ENCODE peak calls at places on chromosomes 11 and 22, in nine cellular contexts. One of them, this sample, is unnamed.

GRCh38 chr22:34490911-34491310 is 570.6 kb upstream of the LARGE1 start:
- DNase-seq in A549: no peak
- DNase-seq in AG08396: no peak
- DNase-seq in activated CD4-positive, alpha-beta T cell treated with anti-CD3 and anti-CD28 coated beads, Interleukin-2, amount 50 U/mL, for 1 hour: no peak
- DNase-seq in lower leg skin: no peak
- DNase-seq in heart left ventricle: no peak
- DNase-seq in fibroblast of the aortic adventitia: no peak
- DNase-seq in astrocyte of the spinal cord: no peak
- DNase-seq in colonic mucosa: no peak
- DNase-seq in this sample: no peak

GRCh38 chr11:122807731-122808485 is 30.4 kb upstream of the CRTAM start:
- DNase-seq in A549: no peak
- DNase-seq in AG08396: no peak
- DNase-seq in activated CD4-positive, alpha-beta T cell treated with anti-CD3 and anti-CD28 coated beads, Interleukin-2, amount 50 U/mL, for 1 hour: no peak
- DNase-seq in lower leg skin: no peak
- DNase-seq in heart left ventricle: no peak
- DNase-seq in fibroblast of the aortic adventitia: no peak
- DNase-seq in astrocyte of the spinal cord: no peak
- DNase-seq in colonic mucosa: no peak
- DNase-seq in this sample: no peak

GRCh38 chr22:40400173-40400572 is 29.8 kb downstream of the SGSM3 start:
- DNase-seq in A549: no peak
- DNase-seq in AG08396: no peak
- DNase-seq in activated CD4-positive, alpha-beta T cell treated with anti-CD3 and anti-CD28 coated beads, Interleukin-2, amount 50 U/mL, for 1 hour: peak
- DNase-seq in lower leg skin: peak
- DNase-seq in heart left ventricle: no peak
- DNase-seq in fibroblast of the aortic adventitia: no peak
- DNase-seq in astrocyte of the spinal cord: no peak
- DNase-seq in colonic mucosa: no peak
- DNase-seq in this sample: no peak

GRCh38 chr22:35227248-35227647 is 30.0 kb upstream of the HMGXB4 start:
- DNase-seq in A549: no peak
- DNase-seq in AG08396: no peak
- DNase-seq in activated CD4-positive, alpha-beta T cell treated with anti-CD3 and anti-CD28 coated beads, Interleukin-2, amount 50 U/mL, for 1 hour: no peak
- DNase-seq in lower leg skin: peak
- DNase-seq in heart left ventricle: no peak
- DNase-seq in fibroblast of the aortic adventitia: no peak
- DNase-seq in astrocyte of the spinal cord: no peak
- DNase-seq in colonic mucosa: no peak
- DNase-seq in this sample: no peak

GRCh38 chr11:8839957-8840945 is 70.7 kb upstream of the AKIP1 start:
- DNase-seq in A549: no peak
- DNase-seq in AG08396: no peak
- DNase-seq in activated CD4-positive, alpha-beta T cell treated with anti-CD3 and anti-CD28 coated beads, Interleukin-2, amount 50 U/mL, for 1 hour: no peak
- DNase-seq in lower leg skin: no peak
- DNase-seq in heart left ventricle: peak
- DNase-seq in fibroblast of the aortic adventitia: no peak
- DNase-seq in astrocyte of the spinal cord: peak
- DNase-seq in colonic mucosa: peak
- DNase-seq in this sample: no peak

GRCh38 chr11:32643526-32643925 is 59.9 kb downstream of the EIF3M start:
- DNase-seq in A549: peak
- DNase-seq in AG08396: no peak
- DNase-seq in activated CD4-positive, alpha-beta T cell treated with anti-CD3 and anti-CD28 coated beads, Interleukin-2, amount 50 U/mL, for 1 hour: no peak
- DNase-seq in lower leg skin: no peak
- DNase-seq in heart left ventricle: no peak
- DNase-seq in fibroblast of the aortic adventitia: peak
- DNase-seq in astrocyte of the spinal cord: peak
- DNase-seq in colonic mucosa: no peak
- DNase-seq in this sample: no peak

GRCh38 chr11:70402685-70403084 is 4.4 kb downstream of the CTTN start:
- DNase-seq in A549: no peak
- DNase-seq in AG08396: no peak
- DNase-seq in activated CD4-positive, alpha-beta T cell treated with anti-CD3 and anti-CD28 coated beads, Interleukin-2, amount 50 U/mL, for 1 hour: no peak
- DNase-seq in lower leg skin: no peak
- DNase-seq in heart left ventricle: no peak
- DNase-seq in fibroblast of the aortic adventitia: no peak
- DNase-seq in astrocyte of the spinal cord: no peak
- DNase-seq in colonic mucosa: no peak
- DNase-seq in this sample: no peak

GRCh38 chr11:123302751-123303195 is 107.7 kb upstream of the CLMP start:
- DNase-seq in A549: peak
- DNase-seq in AG08396: peak
- DNase-seq in activated CD4-positive, alpha-beta T cell treated with anti-CD3 and anti-CD28 coated beads, Interleukin-2, amount 50 U/mL, for 1 hour: peak
- DNase-seq in lower leg skin: no peak
- DNase-seq in heart left ventricle: no peak
- DNase-seq in fibroblast of the aortic adventitia: peak
- DNase-seq in astrocyte of the spinal cord: peak
- DNase-seq in colonic mucosa: no peak
- DNase-seq in this sample: peak

GRCh38 chr11:65421204-65422103 is 1.1 kb upstream of the NEAT1 start:
- DNase-seq in A549: peak
- DNase-seq in AG08396: peak
- DNase-seq in activated CD4-positive, alpha-beta T cell treated with anti-CD3 and anti-CD28 coated beads, Interleukin-2, amount 50 U/mL, for 1 hour: peak
- DNase-seq in lower leg skin: peak
- DNase-seq in heart left ventricle: peak
- DNase-seq in fibroblast of the aortic adventitia: peak
- DNase-seq in astrocyte of the spinal cord: peak
- DNase-seq in colonic mucosa: peak
- DNase-seq in this sample: peak

GRCh38 chr11:69468911-69469885 is 12.3 kb upstream of the LINC01488 start:
- DNase-seq in A549: no peak
- DNase-seq in AG08396: no peak
- DNase-seq in activated CD4-positive, alpha-beta T cell treated with anti-CD3 and anti-CD28 coated beads, Interleukin-2, amount 50 U/mL, for 1 hour: no peak
- DNase-seq in lower leg skin: no peak
- DNase-seq in heart left ventricle: peak
- DNase-seq in fibroblast of the aortic adventitia: no peak
- DNase-seq in astrocyte of the spinal cord: no peak
- DNase-seq in colonic mucosa: no peak
- DNase-seq in this sample: no peak

GRCh38 chr11:3666023-3666530 is 5.1 kb downstream of the CHRNA10 start:
- DNase-seq in A549: no peak
- DNase-seq in AG08396: no peak
- DNase-seq in activated CD4-positive, alpha-beta T cell treated with anti-CD3 and anti-CD28 coated beads, Interleukin-2, amount 50 U/mL, for 1 hour: no peak
- DNase-seq in lower leg skin: peak
- DNase-seq in heart left ventricle: no peak
- DNase-seq in fibroblast of the aortic adventitia: no peak
- DNase-seq in astrocyte of the spinal cord: no peak
- DNase-seq in colonic mucosa: no peak
- DNase-seq in this sample: no peak

GRCh38 chr11:122204206-122204605 is 88.2 kb upstream of the BLID start:
- DNase-seq in A549: no peak
- DNase-seq in AG08396: no peak
- DNase-seq in activated CD4-positive, alpha-beta T cell treated with anti-CD3 and anti-CD28 coated beads, Interleukin-2, amount 50 U/mL, for 1 hour: no peak
- DNase-seq in lower leg skin: no peak
- DNase-seq in heart left ventricle: no peak
- DNase-seq in fibroblast of the aortic adventitia: no peak
- DNase-seq in astrocyte of the spinal cord: peak
- DNase-seq in colonic mucosa: no peak
- DNase-seq in this sample: no peak

GRCh38 chr11:24645563-24645962 is 148.7 kb downstream of the LUZP2 start:
- DNase-seq in A549: no peak
- DNase-seq in AG08396: no peak
- DNase-seq in activated CD4-positive, alpha-beta T cell treated with anti-CD3 and anti-CD28 coated beads, Interleukin-2, amount 50 U/mL, for 1 hour: no peak
- DNase-seq in lower leg skin: no peak
- DNase-seq in heart left ventricle: no peak
- DNase-seq in fibroblast of the aortic adventitia: no peak
- DNase-seq in astrocyte of the spinal cord: no peak
- DNase-seq in colonic mucosa: no peak
- DNase-seq in this sample: no peak

GRCh38 chr22:20528405-20528978 is 21.1 kb downstream of the MED15 start:
- DNase-seq in A549: no peak
- DNase-seq in AG08396: no peak
- DNase-seq in activated CD4-positive, alpha-beta T cell treated with anti-CD3 and anti-CD28 coated beads, Interleukin-2, amount 50 U/mL, for 1 hour: no peak
- DNase-seq in lower leg skin: no peak
- DNase-seq in heart left ventricle: no peak
- DNase-seq in fibroblast of the aortic adventitia: no peak
- DNase-seq in astrocyte of the spinal cord: no peak
- DNase-seq in colonic mucosa: no peak
- DNase-seq in this sample: no peak

GRCh38 chr11:121113611-121114010 is 12.6 kb downstream of the TECTA start:
- DNase-seq in A549: no peak
- DNase-seq in AG08396: no peak
- DNase-seq in activated CD4-positive, alpha-beta T cell treated with anti-CD3 and anti-CD28 coated beads, Interleukin-2, amount 50 U/mL, for 1 hour: no peak
- DNase-seq in lower leg skin: no peak
- DNase-seq in heart left ventricle: no peak
- DNase-seq in fibroblast of the aortic adventitia: no peak
- DNase-seq in astrocyte of the spinal cord: no peak
- DNase-seq in colonic mucosa: no peak
- DNase-seq in this sample: no peak

GRCh38 chr11:116638463-116638862 is 134.3 kb downstream of the BUD13 start:
- DNase-seq in A549: no peak
- DNase-seq in AG08396: no peak
- DNase-seq in activated CD4-positive, alpha-beta T cell treated with anti-CD3 and anti-CD28 coated beads, Interleukin-2, amount 50 U/mL, for 1 hour: no peak
- DNase-seq in lower leg skin: peak
- DNase-seq in heart left ventricle: no peak
- DNase-seq in fibroblast of the aortic adventitia: no peak
- DNase-seq in astrocyte of the spinal cord: no peak
- DNase-seq in colonic mucosa: no peak
- DNase-seq in this sample: no peak

GRCh38 chr22:29470159-29470855 is 9.7 kb upstream of the NEFH start:
- DNase-seq in A549: peak
- DNase-seq in AG08396: peak
- DNase-seq in activated CD4-positive, alpha-beta T cell treated with anti-CD3 and anti-CD28 coated beads, Interleukin-2, amount 50 U/mL, for 1 hour: peak
- DNase-seq in lower leg skin: peak
- DNase-seq in heart left ventricle: peak
- DNase-seq in fibroblast of the aortic adventitia: peak
- DNase-seq in astrocyte of the spinal cord: peak
- DNase-seq in colonic mucosa: peak
- DNase-seq in this sample: no peak

GRCh38 chr11:18270102-18270501 is 4.0 kb downstream of the SAA1 start:
- DNase-seq in A549: no peak
- DNase-seq in AG08396: no peak
- DNase-seq in activated CD4-positive, alpha-beta T cell treated with anti-CD3 and anti-CD28 coated beads, Interleukin-2, amount 50 U/mL, for 1 hour: no peak
- DNase-seq in lower leg skin: no peak
- DNase-seq in heart left ventricle: no peak
- DNase-seq in fibroblast of the aortic adventitia: no peak
- DNase-seq in astrocyte of the spinal cord: no peak
- DNase-seq in colonic mucosa: no peak
- DNase-seq in this sample: no peak

GRCh38 chr11:104813532-104813931 is 84.7 kb downstream of the CASP12 start:
- DNase-seq in A549: no peak
- DNase-seq in AG08396: no peak
- DNase-seq in activated CD4-positive, alpha-beta T cell treated with anti-CD3 and anti-CD28 coated beads, Interleukin-2, amount 50 U/mL, for 1 hour: no peak
- DNase-seq in lower leg skin: no peak
- DNase-seq in heart left ventricle: no peak
- DNase-seq in fibroblast of the aortic adventitia: no peak
- DNase-seq in astrocyte of the spinal cord: no peak
- DNase-seq in colonic mucosa: no peak
- DNase-seq in this sample: no peak

GRCh38 chr11:24234822-24235508 is 261.9 kb upstream of the LUZP2 start:
- DNase-seq in A549: no peak
- DNase-seq in AG08396: peak
- DNase-seq in activated CD4-positive, alpha-beta T cell treated with anti-CD3 and anti-CD28 coated beads, Interleukin-2, amount 50 U/mL, for 1 hour: no peak
- DNase-seq in lower leg skin: no peak
- DNase-seq in heart left ventricle: no peak
- DNase-seq in fibroblast of the aortic adventitia: no peak
- DNase-seq in astrocyte of the spinal cord: peak
- DNase-seq in colonic mucosa: peak
- DNase-seq in this sample: no peak

GRCh38 chr11:23398052-23398451 is 537.8 kb upstream of the CCDC179 start:
- DNase-seq in A549: no peak
- DNase-seq in AG08396: no peak
- DNase-seq in activated CD4-positive, alpha-beta T cell treated with anti-CD3 and anti-CD28 coated beads, Interleukin-2, amount 50 U/mL, for 1 hour: no peak
- DNase-seq in lower leg skin: no peak
- DNase-seq in heart left ventricle: no peak
- DNase-seq in fibroblast of the aortic adventitia: no peak
- DNase-seq in astrocyte of the spinal cord: no peak
- DNase-seq in colonic mucosa: no peak
- DNase-seq in this sample: no peak

GRCh38 chr11:129739339-129739738 is 76.3 kb upstream of the TMEM45B start:
- DNase-seq in A549: no peak
- DNase-seq in AG08396: no peak
- DNase-seq in activated CD4-positive, alpha-beta T cell treated with anti-CD3 and anti-CD28 coated beads, Interleukin-2, amount 50 U/mL, for 1 hour: no peak
- DNase-seq in lower leg skin: no peak
- DNase-seq in heart left ventricle: no peak
- DNase-seq in fibroblast of the aortic adventitia: no peak
- DNase-seq in astrocyte of the spinal cord: no peak
- DNase-seq in colonic mucosa: no peak
- DNase-seq in this sample: no peak

GRCh38 chr11:110147965-110148709 is 54.9 kb downstream of the ZC3H12C start:
- DNase-seq in A549: peak
- DNase-seq in AG08396: peak
- DNase-seq in activated CD4-positive, alpha-beta T cell treated with anti-CD3 and anti-CD28 coated beads, Interleukin-2, amount 50 U/mL, for 1 hour: no peak
- DNase-seq in lower leg skin: no peak
- DNase-seq in heart left ventricle: no peak
- DNase-seq in fibroblast of the aortic adventitia: peak
- DNase-seq in astrocyte of the spinal cord: peak
- DNase-seq in colonic mucosa: no peak
- DNase-seq in this sample: peak

GRCh38 chr11:2265854-2266585 is 4.4 kb downstream of the ASCL2 start:
- DNase-seq in A549: no peak
- DNase-seq in AG08396: no peak
- DNase-seq in activated CD4-positive, alpha-beta T cell treated with anti-CD3 and anti-CD28 coated beads, Interleukin-2, amount 50 U/mL, for 1 hour: no peak
- DNase-seq in lower leg skin: peak
- DNase-seq in heart left ventricle: no peak
- DNase-seq in fibroblast of the aortic adventitia: no peak
- DNase-seq in astrocyte of the spinal cord: no peak
- DNase-seq in colonic mucosa: peak
- DNase-seq in this sample: no peak

GRCh38 chr22:42473484-42474193 is 41.4 kb upstream of the NFAM1 start:
- DNase-seq in A549: peak
- DNase-seq in AG08396: peak
- DNase-seq in activated CD4-positive, alpha-beta T cell treated with anti-CD3 and anti-CD28 coated beads, Interleukin-2, amount 50 U/mL, for 1 hour: no peak
- DNase-seq in lower leg skin: no peak
- DNase-seq in heart left ventricle: no peak
- DNase-seq in fibroblast of the aortic adventitia: peak
- DNase-seq in astrocyte of the spinal cord: peak
- DNase-seq in colonic mucosa: peak
- DNase-seq in this sample: peak

GRCh38 chr11:3622521-3622920 is 19.3 kb downstream of the ART5 start:
- DNase-seq in A549: no peak
- DNase-seq in AG08396: no peak
- DNase-seq in activated CD4-positive, alpha-beta T cell treated with anti-CD3 and anti-CD28 coated beads, Interleukin-2, amount 50 U/mL, for 1 hour: no peak
- DNase-seq in lower leg skin: no peak
- DNase-seq in heart left ventricle: no peak
- DNase-seq in fibroblast of the aortic adventitia: no peak
- DNase-seq in astrocyte of the spinal cord: no peak
- DNase-seq in colonic mucosa: no peak
- DNase-seq in this sample: no peak

GRCh38 chr11:70433038-70433437 is 34.7 kb downstream of the CTTN start:
- DNase-seq in A549: no peak
- DNase-seq in AG08396: no peak
- DNase-seq in activated CD4-positive, alpha-beta T cell treated with anti-CD3 and anti-CD28 coated beads, Interleukin-2, amount 50 U/mL, for 1 hour: no peak
- DNase-seq in lower leg skin: no peak
- DNase-seq in heart left ventricle: no peak
- DNase-seq in fibroblast of the aortic adventitia: no peak
- DNase-seq in astrocyte of the spinal cord: no peak
- DNase-seq in colonic mucosa: no peak
- DNase-seq in this sample: no peak

GRCh38 chr22:50270302-50271010 is at the start of gene MAPK11:
- DNase-seq in A549: peak
- DNase-seq in AG08396: peak
- DNase-seq in activated CD4-positive, alpha-beta T cell treated with anti-CD3 and anti-CD28 coated beads, Interleukin-2, amount 50 U/mL, for 1 hour: peak
- DNase-seq in lower leg skin: peak
- DNase-seq in heart left ventricle: peak
- DNase-seq in fibroblast of the aortic adventitia: peak
- DNase-seq in astrocyte of the spinal cord: peak
- DNase-seq in colonic mucosa: peak
- DNase-seq in this sample: no peak

GRCh38 chr11:86990079-86990478 is 34.9 kb upstream of the FZD4 start:
- DNase-seq in A549: no peak
- DNase-seq in AG08396: no peak
- DNase-seq in activated CD4-positive, alpha-beta T cell treated with anti-CD3 and anti-CD28 coated beads, Interleukin-2, amount 50 U/mL, for 1 hour: no peak
- DNase-seq in lower leg skin: no peak
- DNase-seq in heart left ventricle: no peak
- DNase-seq in fibroblast of the aortic adventitia: peak
- DNase-seq in astrocyte of the spinal cord: peak
- DNase-seq in colonic mucosa: no peak
- DNase-seq in this sample: no peak

GRCh38 chr22:37309221-37310074 is 27.1 kb downstream of the CYTH4 start:
- DNase-seq in A549: no peak
- DNase-seq in AG08396: no peak
- DNase-seq in activated CD4-positive, alpha-beta T cell treated with anti-CD3 and anti-CD28 coated beads, Interleukin-2, amount 50 U/mL, for 1 hour: peak
- DNase-seq in lower leg skin: no peak
- DNase-seq in heart left ventricle: no peak
- DNase-seq in fibroblast of the aortic adventitia: no peak
- DNase-seq in astrocyte of the spinal cord: no peak
- DNase-seq in colonic mucosa: no peak
- DNase-seq in this sample: no peak

GRCh38 chr11:121587182-121587581 is 134.4 kb upstream of the SORL1-AS1 start:
- DNase-seq in A549: no peak
- DNase-seq in AG08396: no peak
- DNase-seq in activated CD4-positive, alpha-beta T cell treated with anti-CD3 and anti-CD28 coated beads, Interleukin-2, amount 50 U/mL, for 1 hour: no peak
- DNase-seq in lower leg skin: no peak
- DNase-seq in heart left ventricle: no peak
- DNase-seq in fibroblast of the aortic adventitia: no peak
- DNase-seq in astrocyte of the spinal cord: no peak
- DNase-seq in colonic mucosa: peak
- DNase-seq in this sample: no peak